ENCODE peak calls at places on chromosomes 12 and 14, in seven cellular contexts. O is PC-9, J is cardiac fibroblast, N is upper lobe of right lung, D is pancreas, K is HepG2, Y is foreskin fibroblast. M is an unnamed sample.

GRCh38 chr14:22002860-22003284 is 329.3 kb upstream of the OR4E1 start:
- DNase-seq in D (no peak), N (no peak), K (no peak), J (no peak), Y (no peak), O (peak), M (peak)

GRCh38 chr12:57236224-57236924 is 6.9 kb downstream of the SHMT2 start:
- DNase-seq in O (no peak), D (no peak), K (no peak), Y (no peak), N (no peak), J (no peak), M (no peak)

GRCh38 chr12:101653503-101653902 is 43.9 kb upstream of the CHPT1 start:
- DNase-seq in O (no peak), Y (no peak), K (peak), D (no peak), N (no peak), J (no peak), M (no peak)

GRCh38 chr12:124254126-124254525 is 40.8 kb upstream of the RFLNA start:
- DNase-seq in Y (no peak), K (no peak), D (no peak), N (peak), O (no peak), J (no peak), M (no peak)

GRCh38 chr12:110117948-110118685 is 6.0 kb upstream of the IFT81 start:
- DNase-seq in N (no peak), Y (no peak), D (no peak), O (no peak), J (no peak), K (peak), M (no peak)

GRCh38 chr14:51188566-51189185 is 51.4 kb upstream of the TMX1 start:
- DNase-seq in O (no peak), N (no peak), K (no peak), Y (no peak), D (no peak), J (peak), M (no peak)

GRCh38 chr14:21923820-21924219 is 250.2 kb upstream of the OR4E1 start:
- DNase-seq in J (no peak), O (no peak), K (no peak), N (no peak), D (no peak), Y (no peak), M (no peak)

GRCh38 chr14:47207636-47208035 is 467.8 kb downstream of the MDGA2 start:
- DNase-seq in Y (no peak), N (no peak), D (no peak), O (no peak), J (no peak), K (no peak), M (no peak)

GRCh38 chr14:34713681-34714319 is 593 bp downstream of the CFL2 start:
- DNase-seq in N (peak), K (peak), Y (peak), J (peak), O (peak), D (peak), M (no peak)

GRCh38 chr12:89343127-89343526 is 9.2 kb downstream of the DUSP6 start:
- DNase-seq in D (no peak), N (no peak), J (peak), Y (peak), K (no peak), O (no peak), M (no peak)

GRCh38 chr14:104788873-104789663 is 6.5 kb downstream of the AKT1 start:
- DNase-seq in N (no peak), Y (no peak), O (no peak), D (no peak), J (no peak), K (no peak), M (no peak)

GRCh38 chr12:106670131-106670530 is 87.3 kb downstream of the RFX4 start:
- DNase-seq in D (no peak), Y (no peak), J (no peak), K (no peak), N (no peak), O (no peak), M (no peak)

GRCh38 chr12:108418162-108418561 is 79.1 kb upstream of the CMKLR1 start:
- DNase-seq in D (no peak), J (no peak), O (no peak), K (no peak), Y (no peak), N (no peak), M (no peak)

GRCh38 chr14:77099425-77100167 is 1.5 kb downstream of the CIPC start:
- DNase-seq in N (no peak), Y (peak), J (peak), O (no peak), D (no peak), K (no peak), M (no peak)

GRCh38 chr12:27967551-27968054 is 4.9 kb downstream of the PTHLH start:
- DNase-seq in Y (no peak), D (no peak), N (no peak), J (no peak), K (no peak), O (no peak), M (no peak)

GRCh38 chr12:15532364-15532977 is 210.2 kb downstream of the PTPRO start:
- DNase-seq in Y (peak), J (peak), K (peak), N (no peak), O (peak), D (no peak), M (peak)

GRCh38 chr12:92987362-92987761 is 58.3 kb upstream of the EEA1 start:
- DNase-seq in Y (peak), D (no peak), K (peak), J (peak), O (no peak), N (no peak), M (peak)

GRCh38 chr14:51546603-51547258 is 105.0 kb upstream of the FRMD6 start:
- DNase-seq in J (no peak), O (no peak), D (no peak), Y (no peak), K (no peak), N (no peak), M (no peak)

GRCh38 chr12:109951136-109951535 is 45.0 kb downstream of the GIT2 start:
- DNase-seq in O (peak), J (peak), N (no peak), K (no peak), Y (peak), D (no peak), M (peak)

GRCh38 chr14:74608959-74609611 is 3.0 kb downstream of the LTBP2 start:
- DNase-seq in J (peak), N (peak), O (peak), Y (peak), D (peak), K (peak), M (peak)
- TF ChIP-seq CTCF in J (peak), N (peak), O (peak), Y (peak), D (peak), K (peak), M (peak)

DNA sequence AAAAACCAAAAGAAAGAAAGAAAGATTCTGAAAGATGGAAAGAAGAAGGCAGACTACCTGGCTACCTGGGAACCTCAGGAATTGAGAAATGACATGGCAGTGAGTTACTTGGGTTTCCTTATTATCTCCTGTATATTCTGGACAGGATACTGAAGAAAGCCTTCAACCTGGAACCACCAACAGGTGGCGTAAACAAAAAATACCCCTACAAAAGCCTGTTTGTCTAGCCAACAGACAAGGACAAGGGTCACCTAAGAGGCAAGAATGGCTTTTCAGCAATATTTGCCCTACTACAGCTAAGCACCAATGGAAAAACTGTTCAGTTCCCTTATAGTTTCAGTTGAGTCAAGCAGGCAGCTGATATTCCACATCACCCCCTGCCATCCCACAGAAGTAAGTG is 274.9 kb downstream of the GPHN start:
- DNase-seq in O (no peak), K (peak), J (no peak), D (no peak), N (no peak), Y (no peak), M (no peak)
- TF ChIP-seq CTCF in O (no peak), K (peak), J (no peak), D (no peak), N (no peak), Y (no peak), M (no peak)

GRCh38 chr12:5956987-5957386 is 11.9 kb upstream of the ANO2 start:
- DNase-seq in K (no peak), Y (no peak), J (no peak), O (no peak), N (no peak), D (no peak), M (no peak)
- TF ChIP-seq CTCF in K (no peak), Y (no peak), J (no peak), O (no peak), N (no peak), D (no peak), M (no peak)

DNA sequence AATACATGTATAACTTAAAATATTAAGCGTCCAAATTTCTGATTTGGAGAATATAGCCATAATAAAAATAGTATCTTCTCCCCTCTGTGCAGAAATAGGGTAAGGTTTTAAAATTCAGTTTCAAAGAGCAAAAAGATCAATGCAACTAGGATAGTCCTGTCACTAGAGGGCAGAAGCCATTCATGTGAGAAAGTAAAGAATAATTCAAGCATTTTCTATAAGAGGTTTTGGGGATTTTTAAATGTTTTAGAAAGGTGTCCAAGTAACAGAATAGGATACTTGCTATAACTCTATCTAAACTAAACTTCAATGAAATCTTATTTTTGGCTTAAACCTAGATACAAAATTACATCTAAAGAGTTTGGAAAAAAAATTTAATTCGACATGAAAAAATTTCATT is 50.3 kb downstream of the ADAMTS20 start:
- DNase-seq in D (no peak), Y (peak), K (peak), O (no peak), N (no peak), J (peak), M (no peak)
- TF ChIP-seq CTCF in D (no peak), Y (peak), K (peak), O (peak), N (no peak), J (peak), M (no peak)

DNA sequence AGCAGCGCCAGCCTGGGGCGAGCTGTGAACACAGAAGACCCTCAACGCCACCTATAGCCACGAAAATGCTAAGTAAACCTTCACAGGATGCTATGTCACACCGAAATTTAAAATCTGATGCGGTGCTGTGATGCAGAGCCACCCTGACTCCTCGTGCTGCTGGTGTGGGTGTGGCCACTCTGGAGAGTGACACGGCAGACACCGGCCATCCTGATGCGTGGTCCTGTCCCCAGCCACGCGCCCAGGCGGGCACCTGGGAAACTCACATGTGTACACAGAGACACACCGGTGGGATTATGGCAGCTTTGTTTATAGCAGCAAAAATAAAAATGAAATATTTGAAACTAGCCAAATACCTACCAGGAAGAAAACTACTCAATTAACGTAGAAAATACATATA is 138.3 kb upstream of the SFSWAP start:
- DNase-seq in O (no peak), Y (no peak), K (no peak), J (no peak), D (no peak), N (no peak), M (no peak)
- TF ChIP-seq CTCF in O (no peak), Y (no peak), K (no peak), J (no peak), D (no peak), N (no peak), M (no peak)

GRCh38 chr14:44961151-44961729 is 507 bp downstream of the KLHL28 start:
- DNase-seq in O (peak), N (peak), D (peak), K (no peak), J (peak), Y (peak), M (peak)

GRCh38 chr14:44960146-44960545 is 1.6 kb downstream of the KLHL28 start:
- DNase-seq in N (no peak), D (no peak), J (no peak), K (no peak), Y (no peak), O (no peak), M (no peak)

GRCh38 chr14:44961730-44962572 is at the start of the genes KLHL28 and TOGARAM1:
- DNase-seq in J (peak), Y (peak), K (peak), N (peak), D (peak), O (peak), M (peak)

GRCh38 chr14:44960646-44961045 is 1.1 kb downstream of the KLHL28 start:
- DNase-seq in D (no peak), J (no peak), Y (no peak), O (no peak), N (no peak), K (no peak), M (no peak)

GRCh38 chr14:44959538-44959937 is 2.2 kb downstream of the KLHL28 start:
- DNase-seq in O (no peak), K (no peak), N (no peak), J (no peak), D (no peak), Y (no peak), M (no peak)
- TF ChIP-seq CTCF in O (no peak), K (no peak), N (no peak), J (no peak), D (no peak), Y (no peak), M (no peak)

GRCh38 chr14:103613517-103613916 is 15.5 kb upstream of the KLC1 start:
- DNase-seq in Y (peak), K (peak), N (no peak), J (no peak), O (peak), D (no peak), M (no peak)
- TF ChIP-seq CTCF in Y (peak), K (peak), N (no peak), J (no peak), O (peak), D (no peak), M (no peak)

GRCh38 chr14:100807979-100808734 is 17.8 kb upstream of the MEG3 start:
- DNase-seq in D (no peak), J (no peak), Y (no peak), N (no peak), O (no peak), K (no peak), M (no peak)

GRCh38 chr14:100804138-100804537 is 21.8 kb upstream of the MEG3 start:
- DNase-seq in Y (no peak), J (no peak), O (no peak), K (no peak), N (no peak), D (no peak), M (no peak)

GRCh38 chr14:100807496-100807895 is 18.4 kb upstream of the MEG3 start:
- DNase-seq in O (no peak), J (no peak), K (no peak), D (no peak), N (no peak), Y (no peak), M (no peak)

GRCh38 chr14:100804558-100805309 is 21.2 kb upstream of the MEG3 start:
- DNase-seq in N (no peak), J (no peak), Y (no peak), O (no peak), D (no peak), K (no peak), M (no peak)

GRCh38 chr14:100806386-100806785 is 19.5 kb upstream of the MEG3 start:
- DNase-seq in N (no peak), D (no peak), J (no peak), K (no peak), Y (no peak), O (no peak), M (no peak)
- TF ChIP-seq CTCF in N (no peak), D (no peak), J (no peak), K (no peak), Y (no peak), O (no peak), M (no peak)

GRCh38 chr14:80930836-80931389 is 10.6 kb downstream of the CEP128 start:
- DNase-seq in D (no peak), N (no peak), O (no peak), K (no peak), Y (peak), J (peak), M (no peak)

GRCh38 chr14:80926706-80927384 is 14.7 kb downstream of the CEP128 start:
- DNase-seq in Y (peak), O (no peak), N (no peak), J (peak), D (no peak), K (no peak), M (no peak)

GRCh38 chr14:80924365-80925103 is 17.0 kb downstream of the CEP128 start:
- DNase-seq in J (no peak), Y (no peak), N (no peak), K (no peak), O (no peak), D (no peak), M (no peak)

GRCh38 chr14:80930095-80930494 is 11.4 kb downstream of the CEP128 start:
- DNase-seq in O (no peak), K (no peak), J (no peak), D (no peak), N (no peak), Y (no peak), M (no peak)

GRCh38 chr14:80927385-80927989 is 14.1 kb downstream of the CEP128 start:
- DNase-seq in Y (no peak), N (no peak), D (no peak), O (no peak), K (no peak), J (no peak), M (no peak)
- TF ChIP-seq CTCF in Y (no peak), N (no peak), D (no peak), O (no peak), K (peak), J (no peak), M (no peak)

M was measured in Calu3.